ENCODE peak calls at places on chromosomes 13 and 19, in six cellular contexts. I, Z, N, U, X and F are unnamed samples.

GRCh38 chr13:33213797-33214196 is 71.8 kb downstream of the STARD13 start:
- DNase-seq in I (no peak), Z (no peak), N (peak), U (peak), X (no peak), F (peak)

GRCh38 chr19:39496063-39496462 is 2.7 kb upstream of the DLL3 start:
- DNase-seq in I (no peak), Z (no peak), N (no peak), U (no peak), X (no peak), F (no peak)

GRCh38 chr19:9936151-9937000 is at the start of gene OLFM2:
- DNase-seq in I (no peak), Z (peak), N (peak), U (peak), X (no peak), F (no peak)

GRCh38 chr19:19642506-19643157 is 825 bp downstream of the GMIP start:
- DNase-seq in I (no peak), Z (no peak), N (no peak), U (peak), X (no peak), F (peak)

GRCh38 chr19:35555301-35556005 is 8.0 kb downstream of the ATP4A start:
- DNase-seq in I (peak), Z (peak), N (peak), U (peak), X (peak), F (peak)

GRCh38 chr13:44397766-44398223 is 24.2 kb downstream of the SERP2 start:
- DNase-seq in I (no peak), Z (no peak), N (peak), U (no peak), X (peak), F (no peak)

GRCh38 chr19:38718747-38719543 is 25.3 kb downstream of the CAPN12 start:
- DNase-seq in I (peak), Z (no peak), N (no peak), U (peak), X (peak), F (no peak)

GRCh38 chr19:13181747-13182388 is 31.7 kb downstream of the IER2 start:
- DNase-seq in I (peak), Z (no peak), N (no peak), U (peak), X (no peak), F (peak)

GRCh38 chr19:17209126-17210036 is 5.8 kb upstream of the USE1 start:
- DNase-seq in I (peak), Z (peak), N (peak), U (peak), X (peak), F (no peak)

GRCh38 chr13:48817166-48817802 is 158.4 kb upstream of the FNDC3A start:
- DNase-seq in I (no peak), Z (no peak), N (no peak), U (no peak), X (no peak), F (peak)

GRCh38 chr13:97222934-97223710 is 989 bp downstream of the MBNL2 start:
- DNase-seq in I (no peak), Z (no peak), N (no peak), U (no peak), X (no peak), F (peak)

GRCh38 chr19:31174948-31175347 is 174.3 kb downstream of the TSHZ3 start:
- DNase-seq in I (no peak), Z (no peak), N (no peak), U (no peak), X (no peak), F (no peak)

GRCh38 chr13:113064534-113065405 is 40.8 kb upstream of the F7 start:
- DNase-seq in I (no peak), Z (no peak), N (no peak), U (peak), X (peak), F (peak)

GRCh38 chr19:46374526-46375475 is 27.9 kb downstream of the PPP5C start:
- DNase-seq in I (no peak), Z (no peak), N (no peak), U (no peak), X (no peak), F (no peak)

GRCh38 chr13:98105929-98106336 is 37.0 kb upstream of the FARP1 start:
- DNase-seq in I (no peak), Z (no peak), N (no peak), U (peak), X (no peak), F (no peak)

GRCh38 chr19:29501816-29502580 is 23.8 kb upstream of the VSTM2B start:
- DNase-seq in I (no peak), Z (no peak), N (no peak), U (no peak), X (no peak), F (no peak)

GRCh38 chr19:33906578-33907335 is 110.1 kb downstream of the KCTD15 start:
- DNase-seq in I (no peak), Z (peak), N (no peak), U (peak), X (no peak), F (no peak)

GRCh38 chr13:33193428-33193974 is 92.1 kb downstream of the STARD13 start:
- DNase-seq in I (no peak), Z (no peak), N (no peak), U (peak), X (no peak), F (no peak)

GRCh38 chr13:74287672-74288169 is 153.5 kb upstream of the KLF12 start:
- DNase-seq in I (peak), Z (peak), N (no peak), U (peak), X (peak), F (peak)

GRCh38 chr13:31594056-31594455 is 145.3 kb upstream of the RXFP2 start:
- DNase-seq in I (no peak), Z (no peak), N (no peak), U (no peak), X (no peak), F (no peak)

GRCh38 chr19:3338541-3339181 is 27.7 kb upstream of the NFIC start:
- DNase-seq in I (no peak), Z (peak), N (no peak), U (no peak), X (no peak), F (no peak)

GRCh38 chr19:18202759-18203407 is 959 bp downstream of the RAB3A start:
- DNase-seq in I (no peak), Z (peak), N (peak), U (peak), X (no peak), F (peak)

GRCh38 chr19:46513461-46514236 is 18.0 kb upstream of the PNMA8B start:
- DNase-seq in I (peak), Z (peak), N (peak), U (peak), X (peak), F (peak)

GRCh38 chr19:49533551-49534488 is 6.0 kb downstream of the RCN3 start:
- DNase-seq in I (peak), Z (peak), N (peak), U (peak), X (no peak), F (peak)

GRCh38 chr13:27406178-27406939 is 18.1 kb upstream of the GTF3A start:
- DNase-seq in I (peak), Z (no peak), N (peak), U (peak), X (peak), F (peak)

GRCh38 chr19:28977826-28978225 is 235.1 kb downstream of the UQCRFS1 start:
- DNase-seq in I (no peak), Z (peak), N (no peak), U (no peak), X (no peak), F (no peak)

GRCh38 chr19:45323671-45324081 is 1.0 kb upstream of the CKM start:
- DNase-seq in I (no peak), Z (peak), N (no peak), U (peak), X (no peak), F (no peak)

GRCh38 chr19:17320435-17320834 is 11.1 kb downstream of the DDA1 start:
- DNase-seq in I (no peak), Z (no peak), N (no peak), U (no peak), X (no peak), F (no peak)

GRCh38 chr13:75702476-75702875 is 66.3 kb downstream of the LMO7 start:
- DNase-seq in I (no peak), Z (no peak), N (no peak), U (no peak), X (no peak), F (no peak)

GRCh38 chr13:103386341-103386740 is 320.1 kb upstream of the SLC10A2 start:
- DNase-seq in I (no peak), Z (no peak), N (no peak), U (peak), X (peak), F (no peak)

GRCh38 chr19:23440791-23441190 is 45.5 kb upstream of the ZNF91 start:
- DNase-seq in I (no peak), Z (peak), N (peak), U (no peak), X (no peak), F (no peak)

GRCh38 chr13:65921933-65922332 is 1308.2 kb downstream of the PCDH9 start:
- DNase-seq in I (no peak), Z (no peak), N (no peak), U (no peak), X (peak), F (no peak)

GRCh38 chr19:27844261-27844660 is 1368.7 kb downstream of the UQCRFS1 start:
- DNase-seq in I (no peak), Z (no peak), N (peak), U (no peak), X (no peak), F (no peak)

GRCh38 chr19:4678881-4679379 is 8.8 kb upstream of the MYDGF start:
- DNase-seq in I (no peak), Z (peak), N (peak), U (peak), X (no peak), F (no peak)

GRCh38 chr19:54271106-54271505 is 9.8 kb downstream of the LILRB2 start:
- DNase-seq in I (no peak), Z (no peak), N (no peak), U (no peak), X (no peak), F (no peak)

GRCh38 chr13:111187879-111188643 is 73.0 kb downstream of the ARHGEF7 start:
- DNase-seq in I (no peak), Z (no peak), N (no peak), U (peak), X (peak), F (peak)